ENCODE peak calls at places on chromosomes 12 and 14, in five cellular contexts. O is ovary, Z is spleen, H is heart right ventricle, E is uterus. W is an unnamed sample. For H3K9me3, the result is how much of the 10 kb centered on the place peaks cover.

GRCh38 chr12:27276275-27276674 is 32.2 kb downstream of the STK38L start:
- DNase-seq in O (no peak), Z (no peak), H (no peak), E (no peak), W (no peak)

GRCh38 chr12:43807361-43807760 is 1.2 kb upstream of the TWF1 start:
- DNase-seq in O (no peak), Z (no peak), H (no peak), E (no peak), W (no peak)

GRCh38 chr12:119115296-119115905 is 63.3 kb upstream of the HSPB8 start:
- DNase-seq in O (peak), Z (no peak), H (no peak), E (peak), W (no peak)

GRCh38 chr14:32311294-32312009 is 17.6 kb upstream of the AKAP6 start:
- DNase-seq in O (no peak), Z (no peak), H (no peak), E (no peak), W (no peak)

GRCh38 chr12:107485731-107486130 is 199.9 kb upstream of the PWP1 start:
- DNase-seq in O (no peak), Z (no peak), H (no peak), E (no peak), W (no peak)

GRCh38 chr12:55972045-55972843 is 1.6 kb upstream of the RAB5B start:
- DNase-seq in O (no peak), Z (no peak), H (no peak), E (no peak), W (no peak)

GRCh38 chr12:98154850-98155249 is 360.5 kb upstream of the TMPO start:
- DNase-seq in O (no peak), Z (no peak), H (no peak), E (no peak), W (no peak)

GRCh38 chr14:68986926-68987652 is 8.0 kb upstream of the ACTN1 start:
- DNase-seq in O (no peak), Z (no peak), H (no peak), E (no peak), W (no peak)

GRCh38 chr14:73245401-73246325 is 8.4 kb downstream of the PAPLN start:
- DNase-seq in O (no peak), Z (peak), H (peak), E (no peak), W (peak)

GRCh38 chr12:100359822-100360221 is 2.9 kb downstream of the SLC17A8 start:
- DNase-seq in O (no peak), Z (no peak), H (no peak), E (no peak), W (no peak)

GRCh38 chr12:4164591-4165558 is 108.7 kb upstream of the CCND2 start:
- DNase-seq in O (no peak), Z (peak), H (peak), E (peak), W (peak)

GRCh38 chr12:47705571-47706425 is at the start of gene RPAP3:
- DNase-seq in O (peak), Z (peak), H (peak), E (peak), W (peak)

GRCh38 chr14:59081680-59082079 is 106.8 kb upstream of the DAAM1 start:
- DNase-seq in O (no peak), Z (no peak), H (no peak), E (no peak), W (no peak)

GRCh38 chr12:121825041-121825523 is 21.3 kb downstream of the SETD1B start:
- DNase-seq in O (no peak), Z (no peak), H (peak), E (no peak), W (peak)

GRCh38 chr12:51591020-51591901 is at the start of gene SCN8A:
- DNase-seq in O (peak), Z (peak), H (peak), E (no peak), W (peak)

DNA sequence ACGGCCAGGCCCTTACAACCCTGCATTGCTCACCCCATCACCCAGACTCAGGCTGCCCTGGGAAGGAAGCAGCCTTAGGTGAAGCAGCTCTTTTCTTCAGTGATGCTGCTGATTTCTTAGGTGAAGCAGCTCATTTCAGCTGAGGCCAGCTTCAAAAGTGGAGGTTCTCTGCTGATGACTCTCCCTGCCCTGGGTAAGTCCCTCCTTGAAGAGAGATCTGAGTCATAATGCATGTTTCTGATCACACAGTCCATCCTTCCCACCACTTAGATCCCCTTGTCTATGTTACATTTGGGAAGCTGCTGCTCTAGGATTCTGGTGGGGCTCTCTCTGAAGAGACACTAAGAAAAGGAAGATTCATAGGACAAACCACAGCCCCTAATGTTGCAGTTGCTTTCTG is 17.2 kb upstream of the ZNF140 start:
- DNase-seq in O (no peak), Z (no peak), H (no peak), E (no peak), W (no peak)
- H3K9me3 ChIP-seq in O (under half), Z (half or more), H (half or more), E (half or more), W (half or more)

GRCh38 chr14:90382491-90383125 is 14.2 kb upstream of the CALM1 start:
- DNase-seq in O (peak), Z (peak), H (peak), E (peak), W (no peak)

GRCh38 chr14:90383731-90384542 is 12.9 kb upstream of the CALM1 start:
- DNase-seq in O (peak), Z (peak), H (peak), E (peak), W (no peak)

GRCh38 chr14:90383126-90383730 is 13.6 kb upstream of the CALM1 start:
- DNase-seq in O (peak), Z (peak), H (peak), E (peak), W (peak)

GRCh38 chr14:90381999-90382451 is 14.8 kb upstream of the CALM1 start:
- DNase-seq in O (peak), Z (no peak), H (peak), E (peak), W (no peak)

DNA sequence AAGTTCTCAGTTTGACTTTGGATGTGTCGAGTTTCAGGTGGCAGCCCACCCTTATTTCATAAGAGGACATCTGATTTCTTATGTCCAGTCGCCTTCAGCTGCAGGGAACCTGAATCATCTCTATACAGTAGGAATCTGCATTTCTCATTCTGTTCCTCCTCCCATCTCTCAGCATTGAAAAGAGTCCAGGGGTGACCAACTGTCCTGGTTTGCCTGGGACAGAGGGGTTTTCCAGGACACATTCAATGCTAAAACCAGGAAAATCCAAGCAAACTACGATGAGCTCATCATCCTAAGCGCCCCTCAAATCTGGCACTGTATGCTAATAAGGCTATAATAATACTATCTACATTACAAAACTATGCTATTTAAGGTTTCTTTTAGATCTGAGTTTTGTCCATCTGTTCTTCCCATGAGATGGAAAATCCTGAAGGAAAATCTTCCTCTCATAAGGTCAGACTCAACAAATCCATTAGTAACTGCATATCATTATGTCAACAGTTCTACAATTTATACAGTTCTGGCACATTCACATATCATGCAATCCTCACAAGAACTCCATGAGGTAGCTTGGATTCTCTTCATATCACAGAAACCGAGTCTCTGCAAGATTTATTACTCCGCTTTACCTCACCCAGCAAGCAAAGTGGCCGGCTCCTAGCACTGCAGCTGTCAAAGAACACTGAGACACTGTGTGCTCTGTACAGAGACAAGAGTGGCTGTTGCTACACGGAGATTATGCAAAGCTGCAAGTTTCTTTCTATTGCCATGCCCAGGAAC is 15.6 kb upstream of the CALM1 start:
- DNase-seq in O (peak), Z (no peak), H (peak), E (peak), W (no peak)
- H3K4me3 ChIP-seq in O (no peak), Z (no peak), H (peak), E (no peak), W (no peak)

GRCh38 chr12:12882288-12882687 is 9.1 kb upstream of the GPRC5A start:
- DNase-seq in O (no peak), Z (no peak), H (no peak), E (no peak), W (no peak)

GRCh38 chr12:12881495-12881894 is 9.9 kb upstream of the GPRC5A start:
- DNase-seq in O (no peak), Z (no peak), H (no peak), E (no peak), W (no peak)

GRCh38 chr12:12887471-12887870 is 3.9 kb upstream of the GPRC5A start:
- DNase-seq in O (no peak), Z (no peak), H (no peak), E (no peak), W (no peak)

GRCh38 chr12:12883369-12884001 is 7.9 kb upstream of the GPRC5A start:
- DNase-seq in O (no peak), Z (no peak), H (no peak), E (no peak), W (no peak)

GRCh38 chr12:12885060-12885792 is 6.1 kb upstream of the GPRC5A start:
- DNase-seq in O (no peak), Z (no peak), H (no peak), E (no peak), W (no peak)
- H3K27ac ChIP-seq in O (no peak), Z (no peak), H (no peak), E (no peak), W (peak)

GRCh38 chr14:43123544-43123943 is 1383.5 kb downstream of the FSCB start:
- DNase-seq in O (no peak), Z (no peak), H (no peak), E (no peak), W (no peak)
- H3K9me3 ChIP-seq in O (under half), Z (under half), H (under half), E (under half), W (under half)

GRCh38 chr12:92210062-92210461 is 64.4 kb upstream of the BTG1 start:
- DNase-seq in O (no peak), Z (no peak), H (no peak), E (no peak), W (no peak)

GRCh38 chr12:92206596-92206995 is 61.0 kb upstream of the BTG1 start:
- DNase-seq in O (no peak), Z (no peak), H (no peak), E (no peak), W (no peak)

GRCh38 chr12:92208613-92209121 is 63.0 kb upstream of the BTG1 start:
- DNase-seq in O (no peak), Z (no peak), H (no peak), E (no peak), W (no peak)
- H3K4me3 ChIP-seq in O (no peak), Z (no peak), H (no peak), E (no peak), W (no peak)

DNA sequence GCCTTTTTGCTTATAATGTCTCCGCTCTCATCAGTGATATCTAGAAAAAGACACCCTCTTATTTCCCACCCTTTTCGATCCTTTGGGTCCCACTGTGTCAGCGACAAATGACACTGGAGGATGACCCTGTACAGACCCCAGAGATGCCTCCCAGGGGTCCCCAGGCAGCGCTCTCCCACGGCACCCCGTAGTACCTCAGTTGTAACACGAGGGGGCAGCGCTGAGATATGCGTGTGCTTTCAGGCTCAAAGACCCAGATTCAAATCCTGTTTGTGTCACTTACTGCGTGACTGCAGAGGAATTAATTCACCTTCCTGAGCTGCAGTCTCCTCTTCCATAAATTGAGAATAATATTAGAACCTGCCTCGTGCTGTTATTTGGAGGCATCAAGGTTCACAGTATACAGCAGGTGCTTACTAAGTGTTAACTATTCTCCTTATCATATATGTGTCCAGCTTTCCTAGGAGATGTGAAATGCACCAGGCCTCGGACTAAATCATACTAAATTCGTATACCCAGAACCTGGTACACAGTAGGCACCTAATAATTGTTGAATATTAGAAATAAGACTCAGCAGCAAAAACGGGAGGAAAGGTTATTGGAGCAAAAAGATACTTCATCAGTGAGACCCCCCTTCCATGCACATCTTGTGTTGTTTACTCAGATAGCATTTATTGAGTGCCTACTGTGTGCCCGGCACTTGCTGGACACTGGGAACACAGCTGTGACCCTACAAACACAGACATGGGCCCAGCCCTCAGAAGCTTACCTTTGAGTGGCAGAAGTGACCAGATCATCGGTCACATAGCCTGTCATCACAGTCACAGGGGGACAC is 99.9 kb downstream of the PHETA1 start:
- DNase-seq in O (no peak), Z (no peak), H (no peak), E (no peak), W (no peak)
- H3K27ac ChIP-seq in O (no peak), Z (no peak), H (no peak), E (no peak), W (no peak)

DNA sequence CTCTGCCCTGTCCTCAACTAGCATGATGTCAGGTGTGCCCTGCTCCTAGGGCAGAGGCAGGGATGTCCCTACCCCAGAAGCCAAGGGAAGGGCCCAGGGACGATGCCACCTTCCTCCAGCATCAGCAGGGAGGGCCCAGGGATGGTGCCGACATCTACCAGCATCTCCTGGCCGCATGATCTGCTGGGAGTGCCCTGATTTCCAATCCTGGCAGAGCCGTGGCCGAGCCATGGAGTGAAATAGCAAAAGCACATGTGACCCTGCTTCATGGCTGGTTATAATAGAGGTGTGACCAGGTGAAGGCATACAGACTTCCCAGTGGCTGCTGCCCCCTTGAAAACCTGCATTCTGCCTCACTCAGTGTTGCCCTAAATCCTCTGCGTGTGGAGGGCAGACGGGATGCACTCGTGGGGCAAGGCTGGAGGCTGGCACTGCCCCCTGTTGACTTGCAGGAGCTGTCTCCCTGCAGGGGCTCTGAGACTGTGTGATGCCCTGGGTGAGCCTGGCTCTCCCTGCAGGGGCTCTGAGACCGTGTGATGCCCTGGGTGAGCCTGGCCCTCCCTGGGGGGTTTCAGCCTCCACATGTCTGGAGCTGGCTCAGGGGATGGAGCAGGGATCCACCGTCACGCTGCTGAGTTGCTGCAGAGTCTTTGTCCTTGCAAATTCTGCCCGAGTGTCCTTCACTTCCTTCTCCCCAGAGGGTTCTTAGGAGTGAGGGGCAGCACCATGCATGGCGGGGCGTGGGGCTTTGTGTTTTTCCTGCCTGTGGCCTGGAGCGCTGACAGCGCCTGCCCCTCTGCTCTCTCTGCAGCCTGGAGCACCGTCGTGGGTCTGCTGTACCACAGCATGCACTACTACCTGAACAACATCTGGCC is 51.7 kb downstream of the ADGRD1 start:
- DNase-seq in O (no peak), Z (peak), H (no peak), E (no peak), W (peak)
- H3K9me3 ChIP-seq in O (under half), Z (under half), H (under half), E (under half), W (under half)

W was measured in RWPE2.